ENCODE peak calls at places on chromosomes 11 and 22, in six cellular contexts. P is GM12891, X is H1, U is K562, V is GM12878, T is HepG2. S is an unnamed sample.

GRCh38 chr11:78156081-78156844 is 16.8 kb upstream of the ALG8 start:
- DNase-seq in U (no peak), T (peak; percentile 95), P (no peak), X (no peak), V (no peak), S (no peak)

GRCh38 chr11:28677719-28678118 is 569.5 kb downstream of the METTL15 start:
- DNase-seq in U (no peak), T (no peak), P (no peak), V (no peak), X (no peak), S (no peak)

GRCh38 chr11:120622189-120622912 is 110.8 kb downstream of the GRIK4 start:
- DNase-seq in U (peak; percentile 31), V (no peak), P (no peak), X (no peak), T (no peak), S (no peak)

GRCh38 chr22:35882226-35883027 is 146.2 kb downstream of the RBFOX2 start:
- DNase-seq in T (no peak), U (no peak), X (no peak), P (no peak), V (no peak), S (no peak)

GRCh38 chr11:133964946-133965632 is 8.3 kb upstream of the IGSF9B start:
- DNase-seq in V (no peak), T (no peak), U (no peak), X (no peak), P (no peak), S (no peak)

GRCh38 chr11:43690929-43691328 is 10.4 kb downstream of the HSD17B12 start:
- DNase-seq in V (no peak), P (no peak), T (no peak), U (no peak), X (no peak), S (no peak)

GRCh38 chr22:40452730-40453487 is 82.5 kb downstream of the SGSM3 start:
- DNase-seq in P (no peak), T (no peak), X (no peak), U (no peak), V (no peak), S (no peak)

GRCh38 chr11:95337175-95337957 is 106.4 kb upstream of the SESN3 start:
- DNase-seq in X (no peak), U (no peak), T (no peak), P (no peak), V (peak; percentile 36), S (peak; percentile 17)

GRCh38 chr11:70005107-70005818 is 72.9 kb upstream of the ANO1 start:
- DNase-seq in X (no peak), U (no peak), T (no peak), P (no peak), V (no peak), S (no peak)

GRCh38 chr11:117387992-117388765 is 60.5 kb downstream of the CEP164 start:
- DNase-seq in P (no peak), X (no peak), V (no peak), T (no peak), U (no peak), S (no peak)

GRCh38 chr22:26554956-26555355 is 35.0 kb downstream of the TPST2 start:
- DNase-seq in T (no peak), P (no peak), X (peak; percentile 46), V (no peak), U (no peak), S (no peak)

GRCh38 chr22:50200333-50201190 is at the start of gene SELENOO:
- DNase-seq in U (peak; percentile 91), X (peak; percentile 47), P (peak; percentile 100), T (peak; percentile 75), V (no peak), S (peak; percentile 99)

GRCh38 chr11:68347841-68348240 is 35.5 kb downstream of the LRP5 start:
- DNase-seq in T (no peak), X (no peak), V (no peak), P (no peak), U (no peak), S (no peak)

GRCh38 chr11:62664405-62665074 is 470 bp downstream of the C11orf98 start:
- DNase-seq in V (no peak), X (no peak), P (peak; percentile 59), T (peak; percentile 64), U (no peak), S (peak; percentile 53)

GRCh38 chr11:44309483-44310197 is at the start of gene ALX4:
- DNase-seq in U (peak; percentile 72), X (no peak), V (no peak), P (no peak), T (no peak), S (no peak)

GRCh38 chr22:30208631-30209603 is 37.6 kb downstream of the LIF start:
- DNase-seq in T (peak; percentile 65), P (no peak), U (peak; percentile 84), X (no peak), V (no peak), S (no peak)

GRCh38 chr11:6545917-6546605 is 49.0 kb downstream of the DNHD1 start:
- DNase-seq in U (no peak), X (no peak), V (no peak), P (no peak), T (no peak), S (no peak)

GRCh38 chr22:44819966-44820631 is 67.7 kb downstream of the ARHGAP8 start:
- DNase-seq in X (no peak), T (no peak), V (no peak), P (no peak), U (no peak), S (no peak)

GRCh38 chr11:121416909-121417567 is 35.1 kb upstream of the SORL1 start:
- DNase-seq in P (no peak), V (peak; percentile 92), T (no peak), X (no peak), U (no peak), S (no peak)

GRCh38 chr11:78414321-78415051 is 3.1 kb downstream of the GAB2 start:
- DNase-seq in X (no peak), V (no peak), P (no peak), T (no peak), U (no peak), S (no peak)

GRCh38 chr22:39039306-39040126 is 1.1 kb upstream of the APOBEC3F start:
- DNase-seq in X (no peak), U (no peak), P (no peak), V (no peak), T (no peak), S (no peak)

GRCh38 chr22:32698926-32699619 is 102.4 kb upstream of the TIMP3 start:
- DNase-seq in T (no peak), U (no peak), P (no peak), V (no peak), X (no peak), S (no peak)

GRCh38 chr11:95092549-95093324 is 3.1 kb downstream of the ENDOD1 start:
- DNase-seq in X (no peak), V (no peak), P (no peak), T (peak; percentile 85), U (peak; percentile 40), S (no peak)

GRCh38 chr11:57073121-57073520 is 84.4 kb downstream of the OR5AK2 start:
- DNase-seq in V (no peak), T (no peak), P (no peak), U (no peak), X (no peak), S (no peak)

GRCh38 chr11:129996113-129996870 is 6.3 kb downstream of the PRDM10 start:
- DNase-seq in V (no peak), T (no peak), U (no peak), P (no peak), X (no peak), S (no peak)

GRCh38 chr11:95465887-95466286 is 234.9 kb upstream of the SESN3 start:
- DNase-seq in X (no peak), V (no peak), U (no peak), P (no peak), T (no peak), S (no peak)

GRCh38 chr11:121415861-121416260 is 36.3 kb upstream of the SORL1 start:
- DNase-seq in P (no peak), T (no peak), V (no peak), X (no peak), U (no peak), S (no peak)

GRCh38 chr22:46185263-46185662 is 34.9 kb downstream of the PPARA start:
- DNase-seq in T (no peak), P (no peak), U (no peak), V (no peak), X (no peak), S (no peak)

GRCh38 chr22:33242078-33242477 is 183.9 kb upstream of the SYN3 start:
- DNase-seq in V (no peak), P (no peak), X (no peak), U (no peak), T (no peak), S (no peak)

GRCh38 chr11:47395225-47396048 is 13.0 kb upstream of the SLC39A13 start:
- DNase-seq in P (no peak), U (no peak), T (no peak), X (no peak), V (no peak), S (peak; percentile 35)

GRCh38 chr11:14539867-14540475 is 19.8 kb upstream of the PSMA1 start:
- DNase-seq in P (no peak), T (no peak), U (no peak), X (no peak), V (no peak), S (no peak)

GRCh38 chr11:119168471-119169271 is at the start of gene NLRX1:
- DNase-seq in X (peak; percentile 51), T (peak; percentile 80), V (peak; percentile 40), U (peak; percentile 88), P (peak; percentile 97), S (peak; percentile 96)
- TF ChIP-seq POLR2A in X (no peak), T (peak; percentile 82), V (peak; percentile 90), U (peak; percentile 48), P (peak; percentile 35), S (peak; percentile 80)

GRCh38 chr11:61577383-61578118 is 3.3 kb downstream of the SYT7 start:
- DNase-seq in V (no peak), U (no peak), P (no peak), T (peak; percentile 80), X (no peak), S (no peak)
- TF ChIP-seq TAF1 in V (no peak), U (no peak), P (no peak), T (no peak), X (no peak), S (no peak)

DNA sequence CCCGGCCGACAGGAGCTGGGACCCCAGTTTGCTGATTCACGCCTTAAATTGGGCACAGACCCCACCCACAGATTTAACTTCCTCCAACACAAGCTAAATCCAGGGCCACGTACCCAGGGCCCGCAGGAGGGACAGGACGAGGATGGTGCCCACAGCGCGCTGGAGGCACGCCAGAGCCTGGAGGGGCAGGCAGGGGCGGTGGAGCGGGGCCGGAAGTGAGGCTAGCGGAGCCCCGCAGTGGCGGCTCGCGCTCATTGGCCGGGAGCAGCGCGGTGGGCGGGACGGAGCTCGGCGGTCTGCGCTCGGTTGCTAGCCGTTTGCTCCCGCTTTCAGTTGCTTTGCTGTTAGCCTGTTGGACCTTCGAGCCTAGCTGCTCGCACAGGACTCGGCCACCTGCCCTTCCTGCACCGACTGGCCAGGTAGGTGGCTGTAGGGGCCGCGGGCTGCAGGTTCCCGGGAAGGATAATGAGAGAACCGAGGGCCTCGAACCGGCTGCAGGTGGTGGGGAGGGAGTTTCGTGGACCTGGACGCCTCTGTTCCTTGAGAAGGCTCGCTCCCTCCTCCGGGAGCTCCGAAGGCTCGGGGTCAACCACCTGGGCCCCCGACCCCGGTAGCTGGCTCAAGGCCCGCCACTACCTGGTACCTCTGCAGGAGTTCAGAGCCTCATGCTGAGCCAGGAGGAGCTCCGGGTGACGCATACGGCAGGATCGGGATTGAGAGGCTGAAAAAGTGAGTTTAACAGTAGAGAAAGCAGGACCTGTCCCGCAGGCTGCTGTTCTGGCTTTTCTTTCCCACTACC is at the start of gene CCDC134:
- DNase-seq in V (peak; percentile 70), U (peak; percentile 93), P (peak; percentile 95), X (peak; percentile 50), T (peak; percentile 74), S (peak; percentile 95)
- TF ChIP-seq POLR2A in V (peak; percentile 95), U (peak; percentile 86), P (peak; percentile 92), X (peak; percentile 83), T (peak; percentile 96), S (peak; percentile 96)

GRCh38 chr22:37283393-37283937 is 1.2 kb downstream of the CYTH4 start:
- DNase-seq in T (no peak), U (no peak), V (no peak), X (no peak), P (no peak), S (no peak)
- TF ChIP-seq TAF1 in T (no peak), U (no peak), V (no peak), X (no peak), P (no peak), S (no peak)